ENCODE peak calls at places on chromosomes 3 and 15, in seven cellular contexts. One of them, this sample, is unnamed.

GRCh38 chr3:154122096-154122911 is 1.1 kb downstream of the ARHGEF26 start:
- DNase-seq in psoas muscle: peak
- DNase-seq in HFFc6: no peak
- DNase-seq in GM06990: no peak
- DNase-seq in transverse colon: no peak
- DNase-seq in PC-3: no peak
- DNase-seq in astrocyte of the cerebellum: no peak
- DNase-seq in this sample: no peak

GRCh38 chr15:97977734-97978133 is 17.2 kb downstream of the ARRDC4 start:
- DNase-seq in psoas muscle: no peak
- DNase-seq in astrocyte of the cerebellum: no peak
- DNase-seq in GM06990: no peak
- DNase-seq in transverse colon: no peak
- DNase-seq in HFFc6: no peak
- DNase-seq in PC-3: peak
- DNase-seq in this sample: peak

GRCh38 chr3:58394339-58394738 is 39.3 kb downstream of the PDHB start:
- DNase-seq in astrocyte of the cerebellum: no peak
- DNase-seq in psoas muscle: no peak
- DNase-seq in PC-3: no peak
- DNase-seq in transverse colon: no peak
- DNase-seq in GM06990: no peak
- DNase-seq in HFFc6: no peak
- DNase-seq in this sample: no peak

GRCh38 chr15:69049976-69050375 is 35.5 kb downstream of the NOX5 start:
- DNase-seq in astrocyte of the cerebellum: no peak
- DNase-seq in HFFc6: no peak
- DNase-seq in psoas muscle: no peak
- DNase-seq in transverse colon: no peak
- DNase-seq in GM06990: no peak
- DNase-seq in PC-3: no peak
- DNase-seq in this sample: no peak

GRCh38 chr3:99108508-99108907 is 207.0 kb upstream of the DCBLD2 start:
- DNase-seq in psoas muscle: no peak
- DNase-seq in transverse colon: no peak
- DNase-seq in HFFc6: peak
- DNase-seq in GM06990: no peak
- DNase-seq in astrocyte of the cerebellum: peak
- DNase-seq in PC-3: peak
- DNase-seq in this sample: peak

GRCh38 chr3:159266779-159267178 is 464.9 kb downstream of the MFSD1 start:
- DNase-seq in psoas muscle: no peak
- DNase-seq in astrocyte of the cerebellum: no peak
- DNase-seq in transverse colon: no peak
- DNase-seq in PC-3: peak
- DNase-seq in HFFc6: peak
- DNase-seq in GM06990: no peak
- DNase-seq in this sample: peak

GRCh38 chr3:27093771-27094170 is 275.4 kb downstream of the NEK10 start:
- DNase-seq in psoas muscle: no peak
- DNase-seq in transverse colon: no peak
- DNase-seq in astrocyte of the cerebellum: no peak
- DNase-seq in GM06990: no peak
- DNase-seq in HFFc6: no peak
- DNase-seq in PC-3: peak
- DNase-seq in this sample: peak

GRCh38 chr3:172749201-172749965 is 1.1 kb upstream of the ECT2 start:
- DNase-seq in HFFc6: peak
- DNase-seq in GM06990: no peak
- DNase-seq in transverse colon: no peak
- DNase-seq in astrocyte of the cerebellum: peak
- DNase-seq in psoas muscle: no peak
- DNase-seq in PC-3: peak
- DNase-seq in this sample: peak

DNA sequence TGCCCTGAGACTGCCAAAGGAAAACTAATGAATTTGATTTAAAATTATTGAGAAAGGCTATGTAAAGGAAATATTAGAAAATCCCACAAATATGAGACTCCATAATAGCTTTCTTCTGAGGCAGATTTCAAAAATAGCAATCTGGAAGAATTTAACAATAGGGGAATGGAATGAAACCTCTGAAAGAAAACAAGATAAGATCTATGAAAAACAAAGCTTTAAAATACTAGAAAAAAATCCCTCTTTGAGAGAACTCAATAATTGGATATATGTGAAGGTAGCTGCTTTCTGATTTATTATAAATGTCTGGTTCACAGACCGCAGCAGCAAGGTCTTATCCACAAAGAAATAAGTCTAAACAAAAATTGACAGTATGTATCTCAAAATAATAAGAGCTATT is 319.5 kb upstream of the THBS1 start:
- DNase-seq in HFFc6: peak
- DNase-seq in transverse colon: no peak
- DNase-seq in astrocyte of the cerebellum: no peak
- DNase-seq in PC-3: no peak
- DNase-seq in psoas muscle: no peak
- DNase-seq in GM06990: no peak
- DNase-seq in this sample: no peak
- TF ChIP-seq CTCF in HFFc6: no peak
- TF ChIP-seq CTCF in transverse colon: no peak
- TF ChIP-seq CTCF in astrocyte of the cerebellum: no peak
- TF ChIP-seq CTCF in PC-3: no peak
- TF ChIP-seq CTCF in psoas muscle: no peak
- TF ChIP-seq CTCF in GM06990: no peak
- TF ChIP-seq CTCF in this sample: no peak

DNA sequence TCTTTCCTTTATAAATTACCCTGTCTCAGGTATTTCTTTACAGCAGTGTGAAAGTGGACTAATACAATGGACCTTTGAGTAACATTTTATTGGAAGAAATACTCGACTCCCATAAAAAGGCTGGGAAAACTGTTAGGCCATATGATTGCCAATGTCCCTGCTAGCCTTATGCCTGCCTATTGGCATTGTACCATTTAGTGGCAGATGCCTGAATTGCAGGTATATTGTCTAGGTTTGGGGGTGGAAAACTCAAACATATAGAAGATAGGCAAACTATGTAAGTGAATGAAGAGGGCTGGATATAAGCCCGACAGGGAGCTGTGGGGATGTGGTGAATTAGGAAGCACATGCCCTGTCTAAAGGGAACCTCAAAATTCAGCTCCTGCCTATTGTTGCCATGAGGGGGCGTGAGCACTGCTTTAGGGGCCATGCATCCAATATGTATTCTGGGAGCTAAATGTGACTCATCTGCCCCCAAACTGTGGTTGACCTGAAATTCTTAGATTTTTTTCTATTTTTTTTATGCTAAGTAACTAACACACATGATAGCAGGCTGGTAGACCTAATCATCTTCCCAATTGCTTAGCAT is 65.2 kb upstream of the TRA2B start:
- DNase-seq in GM06990: no peak
- DNase-seq in HFFc6: peak
- DNase-seq in astrocyte of the cerebellum: no peak
- DNase-seq in transverse colon: no peak
- DNase-seq in PC-3: peak
- DNase-seq in psoas muscle: no peak
- DNase-seq in this sample: peak
- TF ChIP-seq CTCF in GM06990: peak
- TF ChIP-seq CTCF in HFFc6: peak
- TF ChIP-seq CTCF in astrocyte of the cerebellum: peak
- TF ChIP-seq CTCF in transverse colon: no peak
- TF ChIP-seq CTCF in PC-3: peak
- TF ChIP-seq CTCF in psoas muscle: peak
- TF ChIP-seq CTCF in this sample: peak

GRCh38 chr3:197435426-197435825 is 120.3 kb downstream of the BDH1 start:
- DNase-seq in GM06990: no peak
- DNase-seq in HFFc6: no peak
- DNase-seq in psoas muscle: no peak
- DNase-seq in transverse colon: no peak
- DNase-seq in PC-3: no peak
- DNase-seq in astrocyte of the cerebellum: no peak
- DNase-seq in this sample: no peak

GRCh38 chr3:197430961-197431910 is 124.5 kb downstream of the BDH1 start:
- DNase-seq in psoas muscle: no peak
- DNase-seq in astrocyte of the cerebellum: no peak
- DNase-seq in GM06990: no peak
- DNase-seq in transverse colon: no peak
- DNase-seq in HFFc6: peak
- DNase-seq in PC-3: no peak
- DNase-seq in this sample: no peak

GRCh38 chr3:197434841-197435240 is 120.9 kb downstream of the BDH1 start:
- DNase-seq in transverse colon: no peak
- DNase-seq in astrocyte of the cerebellum: no peak
- DNase-seq in HFFc6: no peak
- DNase-seq in GM06990: no peak
- DNase-seq in psoas muscle: no peak
- DNase-seq in PC-3: no peak
- DNase-seq in this sample: no peak

GRCh38 chr3:197430502-197430901 is 125.3 kb downstream of the BDH1 start:
- DNase-seq in GM06990: no peak
- DNase-seq in psoas muscle: no peak
- DNase-seq in PC-3: no peak
- DNase-seq in transverse colon: no peak
- DNase-seq in HFFc6: no peak
- DNase-seq in astrocyte of the cerebellum: no peak
- DNase-seq in this sample: no peak

GRCh38 chr3:197432407-197433127 is 123.2 kb downstream of the BDH1 start:
- DNase-seq in transverse colon: no peak
- DNase-seq in GM06990: no peak
- DNase-seq in psoas muscle: no peak
- DNase-seq in PC-3: no peak
- DNase-seq in astrocyte of the cerebellum: no peak
- DNase-seq in HFFc6: no peak
- DNase-seq in this sample: no peak
- TF ChIP-seq CTCF in transverse colon: no peak
- TF ChIP-seq CTCF in GM06990: no peak
- TF ChIP-seq CTCF in psoas muscle: no peak
- TF ChIP-seq CTCF in PC-3: no peak
- TF ChIP-seq CTCF in astrocyte of the cerebellum: no peak
- TF ChIP-seq CTCF in HFFc6: no peak
- TF ChIP-seq CTCF in this sample: no peak

DNA sequence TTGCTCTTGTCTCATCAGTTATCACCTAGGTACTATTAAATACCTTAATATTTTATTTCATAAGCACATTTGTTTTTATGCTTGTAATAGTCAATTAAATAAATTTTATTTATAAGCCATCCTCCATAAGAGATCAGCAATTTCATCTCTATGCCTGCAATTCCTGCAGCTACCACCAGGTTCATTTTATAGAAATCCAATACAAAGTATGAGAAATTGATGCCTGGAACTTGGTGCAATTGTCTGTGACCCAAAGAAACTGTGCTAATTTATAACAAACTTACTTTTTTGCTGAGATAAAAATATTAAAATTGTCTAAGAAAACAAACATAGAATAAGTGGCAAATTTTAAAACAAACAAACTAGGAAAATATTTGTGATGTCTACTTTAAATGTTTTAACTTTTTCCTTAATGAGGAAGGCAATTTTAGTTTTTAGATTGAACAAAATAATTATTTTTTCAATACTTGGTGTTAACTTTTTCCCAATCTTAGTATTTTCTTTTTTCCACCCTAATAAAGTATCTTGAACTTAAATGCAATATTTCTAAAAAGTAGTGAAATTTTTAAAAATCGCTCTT is 1026.6 kb downstream of the ROBO1 start:
- DNase-seq in astrocyte of the cerebellum: no peak
- DNase-seq in transverse colon: no peak
- DNase-seq in psoas muscle: no peak
- DNase-seq in PC-3: peak
- DNase-seq in GM06990: no peak
- DNase-seq in HFFc6: no peak
- DNase-seq in this sample: peak
- TF ChIP-seq CTCF in astrocyte of the cerebellum: peak
- TF ChIP-seq CTCF in transverse colon: peak
- TF ChIP-seq CTCF in psoas muscle: peak
- TF ChIP-seq CTCF in PC-3: peak
- TF ChIP-seq CTCF in GM06990: peak
- TF ChIP-seq CTCF in HFFc6: peak
- TF ChIP-seq CTCF in this sample: peak